ENCODE peak calls at places on chromosomes 3 and 15, in five cellular contexts. X is stimulated activated CD8-positive, alpha-beta memory T cell treated with anti-CD3 and anti-CD28 coated beads, Interleukin-12 subunit alpha, Interleukin-12 subunit beta, amount 100 ng/mL, for 4 hours; J is NCI-H2081; W is neuronal stem cell; F is cardiac septum. U is an unnamed sample.

GRCh38 chr15:52247032-52247431 is 48.6 kb downstream of the MYO5C start:
- DNase-seq in W (no peak), F (no peak), J (no peak), X (no peak), U (no peak)

GRCh38 chr15:59353994-59354951 is 18.4 kb downstream of the MYO1E start:
- DNase-seq in F (no peak), W (no peak), X (no peak), J (no peak), U (no peak)

GRCh38 chr3:142152349-142152748 is 3.0 kb upstream of the TFDP2 start:
- DNase-seq in W (no peak), X (no peak), F (no peak), J (no peak), U (peak)

GRCh38 chr15:55770808-55771207 is 27.9 kb upstream of the PRTG start:
- DNase-seq in F (no peak), W (no peak), J (no peak), X (no peak), U (no peak)

GRCh38 chr15:23422946-23423708 is 23.9 kb downstream of the GOLGA6L2 start:
- DNase-seq in W (no peak), X (no peak), J (no peak), F (peak), U (no peak)

GRCh38 chr3:40920041-40920440 is 279.3 kb upstream of the CTNNB1 start:
- DNase-seq in F (no peak), W (no peak), J (no peak), X (no peak), U (no peak)

GRCh38 chr15:100869151-100869999 is 10.3 kb upstream of the ALDH1A3 start:
- DNase-seq in W (no peak), F (no peak), X (no peak), J (no peak), U (no peak)

GRCh38 chr3:77380141-77380540 is 340.2 kb downstream of the ROBO2 start:
- DNase-seq in F (no peak), J (no peak), W (no peak), X (no peak), U (no peak)

GRCh38 chr3:132660056-132660744 is at the start of gene UBA5:
- DNase-seq in X (peak), F (peak), J (peak), W (no peak), U (peak)

GRCh38 chr3:22288756-22289155 is 537.7 kb upstream of the ZNF385D start:
- DNase-seq in X (no peak), F (no peak), W (no peak), J (no peak), U (no peak)

GRCh38 chr3:175434591-175434990 is 575.5 kb downstream of the NAALADL2 start:
- DNase-seq in F (no peak), J (peak), W (no peak), X (no peak), U (no peak)

GRCh38 chr15:28876845-28877185 is 9.0 kb upstream of the APBA2 start:
- DNase-seq in W (no peak), X (no peak), J (no peak), F (no peak), U (no peak)

GRCh38 chr15:57149196-57149595 is 227.1 kb upstream of the CGNL1 start:
- DNase-seq in X (no peak), F (no peak), J (no peak), W (no peak), U (no peak)

GRCh38 chr3:79490165-79491028 is 277.4 kb downstream of the ROBO1 start:
- DNase-seq in X (no peak), W (peak), J (no peak), F (no peak), U (no peak)

GRCh38 chr3:124960205-124960604 is 25.7 kb upstream of the MUC13 start:
- DNase-seq in W (no peak), X (no peak), J (no peak), F (no peak), U (no peak)